ENCODE peak calls at places on chromosomes 5 and 9, in ten cellular contexts. L is GM12864; Q is dermis microvascular lymphatic vessel endothelial cell; M is SJSA1; D is GM04504; S is CD8-positive, alpha-beta T cell; P is T follicular helper cell; F is HCT116; J is cardiac muscle cell; T is fibroblast of mammary gland. C is an unnamed sample.

GRCh38 chr9:132957805-132958204 is 13.4 kb upstream of the TSC1 start:
- DNase-seq in L (no peak), Q (no peak), M (no peak), D (no peak), S (no peak), P (no peak), F (no peak), J (no peak), T (no peak), C (no peak)

GRCh38 chr5:125492977-125493376 is 746.5 kb upstream of the ZNF608 start:
- DNase-seq in L (no peak), Q (no peak), M (no peak), D (no peak), S (no peak), P (no peak), F (no peak), J (peak), T (no peak), C (no peak)

GRCh38 chr5:159507661-159508060 is 177.4 kb upstream of the IL12B start:
- DNase-seq in L (no peak), Q (no peak), M (no peak), D (no peak), S (no peak), P (no peak), F (no peak), J (no peak), T (no peak), C (no peak)

GRCh38 chr5:60333103-60333502 is 366.9 kb downstream of the DEPDC1B start:
- DNase-seq in L (no peak), Q (no peak), M (no peak), D (no peak), S (no peak), P (no peak), F (no peak), J (no peak), T (peak), C (no peak)

GRCh38 chr5:79759436-79759835 is 69.8 kb downstream of the CMYA5 start:
- DNase-seq in L (no peak), Q (no peak), M (no peak), D (peak), S (no peak), P (no peak), F (no peak), J (peak), T (peak), C (peak)

GRCh38 chr9:83471223-83471622 is 67.0 kb downstream of the FRMD3 start:
- DNase-seq in L (no peak), Q (no peak), M (no peak), D (no peak), S (no peak), P (no peak), F (no peak), J (peak), T (no peak), C (no peak)

GRCh38 chr5:1510631-1511030 is 13.1 kb downstream of the LPCAT1 start:
- DNase-seq in L (no peak), Q (no peak), M (no peak), D (no peak), S (peak), P (no peak), F (no peak), J (no peak), T (no peak), C (no peak)

GRCh38 chr5:140642718-140643117 is 3.5 kb downstream of the TMCO6 start:
- DNase-seq in L (no peak), Q (no peak), M (no peak), D (peak), S (no peak), P (no peak), F (no peak), J (peak), T (peak), C (no peak)

GRCh38 chr5:454936-455335 is 12.0 kb downstream of the EXOC3 start:
- DNase-seq in L (no peak), Q (no peak), M (no peak), D (no peak), S (no peak), P (no peak), F (no peak), J (no peak), T (no peak), C (no peak)

GRCh38 chr5:154038241-154038603 is 488 bp downstream of the FAM114A2 start:
- DNase-seq in L (peak), Q (peak), M (no peak), D (no peak), S (peak), P (peak), F (peak), J (no peak), T (peak), C (no peak)

GRCh38 chr5:178418031-178418430 is 172.2 kb downstream of the COL23A1 start:
- DNase-seq in L (no peak), Q (no peak), M (no peak), D (no peak), S (no peak), P (no peak), F (no peak), J (no peak), T (no peak), C (no peak)

GRCh38 chr5:26749829-26750228 is 288.6 kb downstream of the CDH9 start:
- DNase-seq in L (no peak), Q (no peak), M (no peak), D (no peak), S (no peak), P (no peak), F (no peak), J (no peak), T (no peak), C (no peak)